ENCODE peak calls at places on chromosome 19, in six cellular contexts. F, U, A, D, J and P are unnamed samples.

GRCh38 chr19:21128901-21129698 is 12.7 kb upstream of the ZNF431 start:
- DNase-seq in F (no peak), U (no peak), A (no peak), D (no peak), J (peak; percentile 76), P (no peak)

GRCh38 chr19:51341066-51341465 is 873 bp downstream of the VSIG10L start:
- DNase-seq in F (no peak), U (no peak), A (no peak), D (no peak), J (no peak), P (peak; percentile 68)

GRCh38 chr19:948842-949496 is 23.1 kb downstream of the ARID3A start:
- DNase-seq in F (no peak), U (no peak), A (no peak), D (no peak), J (peak; percentile 45), P (no peak)

GRCh38 chr19:16293133-16294085 is 31.2 kb upstream of the KLF2 start:
- DNase-seq in F (no peak), U (no peak), A (peak; percentile 61), D (peak; percentile 66), J (peak; percentile 66), P (no peak)

GRCh38 chr19:29528350-29528945 is 2.7 kb downstream of the VSTM2B start:
- DNase-seq in F (no peak), U (peak; percentile 90), A (no peak), D (no peak), J (peak; percentile 60), P (no peak)

GRCh38 chr19:15404780-15405211 is 14.0 kb downstream of the AKAP8L start:
- DNase-seq in F (no peak), U (no peak), A (no peak), D (no peak), J (no peak), P (no peak)

GRCh38 chr19:42279902-42280760 is 11.1 kb downstream of the CIC start:
- DNase-seq in F (no peak), U (peak; percentile 79), A (peak; percentile 87), D (peak; percentile 88), J (peak; percentile 95), P (peak; percentile 96)

GRCh38 chr19:14563989-14564650 is 7.7 kb downstream of the NDUFB7 start:
- DNase-seq in F (no peak), U (peak; percentile 94), A (no peak), D (no peak), J (peak; percentile 90), P (no peak)

GRCh38 chr19:50003810-50004419 is 21.3 kb downstream of the VRK3 start:
- DNase-seq in F (no peak), U (no peak), A (no peak), D (peak; percentile 34), J (peak; percentile 80), P (no peak)

GRCh38 chr19:35266904-35267817 is 1.6 kb upstream of the USF2 start:
- DNase-seq in F (no peak), U (peak; percentile 63), A (no peak), D (no peak), J (peak; percentile 65), P (peak; percentile 55)

GRCh38 chr19:40266912-40267600 is 18.1 kb downstream of the AKT2 start:
- DNase-seq in F (no peak), U (peak; percentile 60), A (no peak), D (no peak), J (peak; percentile 39), P (peak; percentile 24)

GRCh38 chr19:40744554-40745401 is 5.5 kb downstream of the ACTMAP start:
- DNase-seq in F (no peak), U (peak; percentile 64), A (no peak), D (no peak), J (peak; percentile 61), P (peak; percentile 82)

GRCh38 chr19:50172726-50173125 is 9.6 kb upstream of the IZUMO2 start:
- DNase-seq in F (no peak), U (no peak), A (no peak), D (no peak), J (no peak), P (no peak)

GRCh38 chr19:43524922-43525835 is 1.8 kb downstream of the ETHE1 start:
- DNase-seq in F (no peak), U (peak; percentile 74), A (peak; percentile 62), D (peak; percentile 65), J (no peak), P (peak; percentile 91)

GRCh38 chr19:3698386-3698950 is 1.8 kb downstream of the PIP5K1C start:
- DNase-seq in F (no peak), U (no peak), A (no peak), D (no peak), J (no peak), P (no peak)

GRCh38 chr19:16295071-16295470 is 29.6 kb upstream of the KLF2 start:
- DNase-seq in F (no peak), U (no peak), A (no peak), D (no peak), J (no peak), P (no peak)

GRCh38 chr19:35766571-35767104 is 8.7 kb downstream of the PROSER3 start:
- DNase-seq in F (no peak), U (no peak), A (no peak), D (no peak), J (no peak), P (no peak)

GRCh38 chr19:2625434-2625833 is 77.1 kb downstream of the GNG7 start:
- DNase-seq in F (no peak), U (no peak), A (no peak), D (peak; percentile 55), J (no peak), P (no peak)

GRCh38 chr19:2628597-2628996 is 73.9 kb downstream of the GNG7 start:
- DNase-seq in F (no peak), U (no peak), A (no peak), D (no peak), J (no peak), P (no peak)

GRCh38 chr19:2629491-2630351 is 72.8 kb downstream of the GNG7 start:
- DNase-seq in F (no peak), U (no peak), A (no peak), D (no peak), J (no peak), P (no peak)

GRCh38 chr19:2627855-2628254 is 74.6 kb downstream of the GNG7 start:
- DNase-seq in F (no peak), U (no peak), A (no peak), D (no peak), J (no peak), P (no peak)

DNA sequence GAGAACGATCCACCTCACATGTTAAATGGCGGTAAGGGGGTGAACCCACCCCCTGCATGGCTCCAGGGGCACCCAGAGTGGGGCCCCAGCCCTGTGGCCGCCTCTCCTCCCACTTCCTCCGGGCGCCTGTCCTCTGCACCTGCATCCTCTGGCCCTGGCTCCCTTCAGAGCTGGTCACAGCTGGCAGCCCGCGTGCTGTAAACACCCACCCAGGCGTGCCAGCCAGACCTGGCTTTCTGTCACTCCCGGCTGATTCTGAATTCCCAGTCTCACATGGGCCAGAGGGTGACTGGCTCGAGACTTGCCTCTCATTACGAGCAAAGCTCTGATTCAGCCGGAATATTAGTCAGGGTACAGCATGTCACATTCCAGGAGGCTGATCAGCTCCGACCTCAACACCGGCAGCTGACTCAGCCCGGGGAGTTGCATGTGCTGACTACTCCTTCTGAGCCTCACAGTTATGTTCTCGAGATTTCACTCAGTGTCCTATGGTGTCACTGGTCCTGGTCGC is 75.1 kb downstream of the GNG7 start:
- DNase-seq in F (no peak), U (no peak), A (peak; percentile 68), D (peak; percentile 87), J (no peak), P (peak; percentile 95)
- TF ChIP-seq POLR2AphosphoS5 in F (peak; percentile 90), U (no peak), A (peak; percentile 54), D (peak; percentile 63), J (no peak), P (peak; percentile 84)

DNA sequence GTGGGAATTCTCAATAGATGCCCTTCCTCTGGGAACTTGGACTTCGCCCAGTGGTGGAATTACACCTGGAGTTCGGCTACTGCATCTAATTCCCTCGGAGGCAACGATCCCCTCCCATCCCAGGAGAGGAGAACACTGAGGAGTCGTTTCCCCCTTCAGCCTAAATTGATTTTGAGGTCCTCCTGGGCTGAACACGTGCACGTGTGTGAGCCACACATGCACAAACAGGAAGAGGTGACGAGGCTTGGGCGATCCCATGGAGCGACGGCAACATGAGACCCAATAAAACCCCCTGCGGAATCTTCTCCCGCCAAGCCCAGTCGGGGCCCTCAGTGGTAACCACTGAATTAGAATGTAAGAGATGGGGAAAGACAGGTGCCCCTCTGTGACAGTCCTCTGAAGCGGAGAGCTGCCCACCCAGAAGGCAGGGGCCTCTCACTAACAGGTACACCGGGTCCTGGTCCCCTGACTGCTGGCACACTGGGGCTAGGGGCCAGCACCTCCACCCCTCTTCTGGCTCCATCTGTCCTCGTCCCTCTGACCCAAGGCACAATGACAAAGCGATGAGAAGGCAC is 4.5 kb downstream of the MLLT1 start:
- DNase-seq in F (no peak), U (no peak), A (no peak), D (no peak), J (no peak), P (no peak)
- H3K4me1 ChIP-seq in F (peaks cover 90% of the 10 kb centered on the region), U (peaks cover 63% of the 10 kb centered on the region), A (peaks cover 30% of the 10 kb centered on the region), D (peaks cover 85% of the 10 kb centered on the region), J (peaks cover 78% of the 10 kb centered on the region), P (peaks cover 94% of the 10 kb centered on the region)

GRCh38 chr19:18659281-18660050 is 22.6 kb downstream of the KLHL26 start:
- DNase-seq in F (no peak), U (no peak), A (no peak), D (no peak), J (no peak), P (peak; percentile 87)
- TF ChIP-seq POLR2AphosphoS5 in F (peak; percentile 39), U (no peak), A (peak; percentile 14), D (no peak), J (no peak), P (no peak)

GRCh38 chr19:13164370-13165090 is 14.3 kb downstream of the IER2 start:
- DNase-seq in F (no peak), U (peak; percentile 99), A (peak; percentile 64), D (peak; percentile 47), J (peak; percentile 76), P (no peak)

GRCh38 chr19:13165091-13165997 is 15.1 kb downstream of the IER2 start:
- DNase-seq in F (no peak), U (peak; percentile 47), A (no peak), D (no peak), J (peak; percentile 28), P (no peak)

GRCh38 chr19:13162749-13163608 is 12.8 kb downstream of the IER2 start:
- DNase-seq in F (no peak), U (peak; percentile 98), A (peak; percentile 99), D (peak; percentile 99), J (peak; percentile 99), P (peak; percentile 99)

GRCh38 chr19:13160557-13160956 is 10.3 kb downstream of the IER2 start:
- DNase-seq in F (no peak), U (no peak), A (no peak), D (no peak), J (no peak), P (no peak)

DNA sequence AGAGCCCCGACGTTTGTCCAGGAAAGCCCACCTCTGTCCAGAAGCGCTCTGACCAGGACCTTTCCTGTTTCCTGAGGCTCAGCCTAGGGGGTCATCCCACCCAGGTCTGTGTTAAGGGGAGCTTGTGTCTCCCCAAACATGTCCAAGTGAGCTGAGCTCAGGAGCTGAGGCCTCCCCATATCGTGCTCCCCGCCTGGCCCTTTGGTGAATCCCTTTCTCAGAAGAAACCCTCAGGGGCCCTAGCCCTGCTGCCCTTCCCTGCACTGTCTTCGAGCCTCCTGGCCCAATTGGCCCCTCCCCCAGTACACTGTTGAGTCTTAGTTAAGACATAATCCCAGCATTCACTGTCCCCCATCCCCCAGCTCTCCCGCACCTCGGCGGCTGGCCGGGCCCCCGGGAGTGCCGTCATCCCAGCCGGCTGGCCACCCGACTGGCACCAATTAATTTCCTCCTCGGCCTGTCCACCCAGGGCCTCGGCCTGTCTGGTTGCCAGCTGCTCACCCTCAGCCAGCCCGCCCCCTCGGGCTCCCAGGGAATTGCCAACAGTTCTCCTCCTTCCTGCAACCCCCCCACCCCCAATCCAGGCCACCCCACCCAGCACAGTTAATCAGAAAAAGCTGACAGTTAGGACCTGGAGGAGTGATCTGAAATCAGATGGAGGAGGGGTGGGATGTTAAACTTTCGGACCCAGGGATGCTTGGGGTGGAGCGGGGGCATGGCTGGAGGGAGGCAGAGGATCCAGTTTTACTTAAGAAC is 13.6 kb downstream of the IER2 start:
- DNase-seq in F (no peak), U (peak; percentile 90), A (peak; percentile 79), D (peak; percentile 76), J (peak; percentile 92), P (peak; percentile 84)
- H3K4me1 ChIP-seq in F (peaks cover 67% of the 10 kb centered on the region), U (peaks cover 65% of the 10 kb centered on the region), A (peaks cover 7% of the 10 kb centered on the region), D (peaks cover 60% of the 10 kb centered on the region), J (peaks cover 35% of the 10 kb centered on the region), P (peaks cover 75% of the 10 kb centered on the region)